ENCODE peak calls at places on chromosome 19, in ten cellular contexts. One of them, this sample, is unnamed.

GRCh38 chr19:7533281-7533819 is 2.2 kb upstream of the PNPLA6 start:
- DNase-seq in heart right ventricle: peak
- DNase-seq in mucosa of descending colon: peak
- DNase-seq in Calu3: no peak
- DNase-seq in neural progenitor cell: peak
- DNase-seq in dorsolateral prefrontal cortex: peak
- DNase-seq in tibial nerve: peak
- DNase-seq in nephron progenitor cell: no peak
- DNase-seq in D721Med: no peak
- DNase-seq in BE2C: peak
- DNase-seq in this sample: peak

GRCh38 chr19:5354403-5354802 is 13.8 kb upstream of the PTPRS start:
- DNase-seq in heart right ventricle: no peak
- DNase-seq in mucosa of descending colon: no peak
- DNase-seq in Calu3: peak
- DNase-seq in neural progenitor cell: peak
- DNase-seq in dorsolateral prefrontal cortex: no peak
- DNase-seq in tibial nerve: no peak
- DNase-seq in nephron progenitor cell: peak
- DNase-seq in D721Med: no peak
- DNase-seq in BE2C: peak
- DNase-seq in this sample: peak

GRCh38 chr19:58466089-58466759 is 656 bp upstream of the ZNF324 start:
- DNase-seq in heart right ventricle: no peak
- DNase-seq in mucosa of descending colon: no peak
- DNase-seq in Calu3: no peak
- DNase-seq in neural progenitor cell: no peak
- DNase-seq in dorsolateral prefrontal cortex: no peak
- DNase-seq in tibial nerve: no peak
- DNase-seq in nephron progenitor cell: no peak
- DNase-seq in D721Med: no peak
- DNase-seq in BE2C: no peak
- DNase-seq in this sample: no peak

GRCh38 chr19:11138659-11139526 is 16.7 kb downstream of the SPC24 start:
- DNase-seq in heart right ventricle: peak
- DNase-seq in mucosa of descending colon: peak
- DNase-seq in Calu3: peak
- DNase-seq in neural progenitor cell: peak
- DNase-seq in dorsolateral prefrontal cortex: peak
- DNase-seq in tibial nerve: peak
- DNase-seq in nephron progenitor cell: peak
- DNase-seq in D721Med: no peak
- DNase-seq in BE2C: peak
- DNase-seq in this sample: peak

GRCh38 chr19:15701757-15702589 is 25.9 kb upstream of the OR10H2 start:
- DNase-seq in heart right ventricle: no peak
- DNase-seq in mucosa of descending colon: peak
- DNase-seq in Calu3: peak
- DNase-seq in neural progenitor cell: no peak
- DNase-seq in dorsolateral prefrontal cortex: no peak
- DNase-seq in tibial nerve: no peak
- DNase-seq in nephron progenitor cell: no peak
- DNase-seq in D721Med: no peak
- DNase-seq in BE2C: no peak
- DNase-seq in this sample: no peak

GRCh38 chr19:18091217-18091608 is 4.5 kb upstream of the IL12RB1 start:
- DNase-seq in heart right ventricle: peak
- DNase-seq in mucosa of descending colon: peak
- DNase-seq in Calu3: no peak
- DNase-seq in neural progenitor cell: no peak
- DNase-seq in dorsolateral prefrontal cortex: no peak
- DNase-seq in tibial nerve: peak
- DNase-seq in nephron progenitor cell: no peak
- DNase-seq in D721Med: no peak
- DNase-seq in BE2C: no peak
- DNase-seq in this sample: no peak

GRCh38 chr19:10517361-10517759 is at the start of gene S1PR5:
- DNase-seq in heart right ventricle: peak
- DNase-seq in mucosa of descending colon: no peak
- DNase-seq in Calu3: peak
- DNase-seq in neural progenitor cell: peak
- DNase-seq in dorsolateral prefrontal cortex: peak
- DNase-seq in tibial nerve: no peak
- DNase-seq in nephron progenitor cell: peak
- DNase-seq in D721Med: no peak
- DNase-seq in BE2C: peak
- DNase-seq in this sample: peak

GRCh38 chr19:20333508-20333907 is 166.5 kb downstream of the ZNF486 start:
- DNase-seq in heart right ventricle: no peak
- DNase-seq in mucosa of descending colon: no peak
- DNase-seq in Calu3: no peak
- DNase-seq in neural progenitor cell: no peak
- DNase-seq in dorsolateral prefrontal cortex: no peak
- DNase-seq in tibial nerve: no peak
- DNase-seq in nephron progenitor cell: no peak
- DNase-seq in D721Med: no peak
- DNase-seq in BE2C: no peak
- DNase-seq in this sample: no peak

DNA sequence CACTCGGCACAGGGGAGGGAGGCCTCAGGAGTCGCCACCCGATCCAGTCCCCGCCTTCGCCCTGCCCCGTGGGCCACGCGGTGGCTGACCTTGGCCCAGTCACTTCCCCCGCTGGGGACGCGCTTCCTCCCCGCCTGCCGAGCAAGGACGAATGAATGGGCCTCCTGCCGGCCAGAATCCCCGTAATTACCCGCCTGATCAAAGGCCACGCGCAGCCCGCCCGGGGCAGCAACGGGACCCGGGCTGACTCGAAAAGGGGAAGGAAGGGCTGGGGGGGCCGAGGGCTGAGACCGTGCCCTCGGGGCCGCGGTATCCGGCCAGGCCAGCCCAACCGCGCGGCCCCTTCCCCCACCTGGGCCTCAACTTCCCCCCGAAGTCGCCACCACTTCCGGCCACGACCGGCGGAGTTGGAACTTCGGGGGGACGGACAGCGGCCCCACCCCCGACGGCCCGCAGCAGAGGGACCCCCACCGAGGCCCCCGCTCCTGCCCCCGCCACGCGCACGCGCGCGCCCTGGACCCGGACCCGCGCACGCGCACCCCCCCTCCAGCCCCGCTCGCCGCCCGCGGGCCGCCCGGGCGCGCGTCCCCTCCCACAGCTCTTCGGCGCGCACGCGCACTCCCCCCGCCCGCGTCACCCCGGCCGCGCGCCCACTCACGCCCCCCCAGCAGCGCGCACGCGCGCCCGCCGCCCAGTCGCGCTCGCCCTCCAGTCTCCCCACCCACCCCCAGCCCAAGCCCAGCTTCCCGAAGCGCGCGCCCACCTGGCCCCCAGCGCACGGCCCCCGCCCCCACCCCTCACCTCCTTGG is 520 bp downstream of the ZNF787 start:
- DNase-seq in heart right ventricle: peak
- DNase-seq in mucosa of descending colon: peak
- DNase-seq in Calu3: peak
- DNase-seq in neural progenitor cell: peak
- DNase-seq in dorsolateral prefrontal cortex: peak
- DNase-seq in tibial nerve: peak
- DNase-seq in nephron progenitor cell: peak
- DNase-seq in D721Med: no peak
- DNase-seq in BE2C: peak
- DNase-seq in this sample: peak
- TF ChIP-seq CTCF in heart right ventricle: peak
- TF ChIP-seq CTCF in mucosa of descending colon: no peak
- TF ChIP-seq CTCF in Calu3: no peak
- TF ChIP-seq CTCF in neural progenitor cell: no peak
- TF ChIP-seq CTCF in dorsolateral prefrontal cortex: no peak
- TF ChIP-seq CTCF in tibial nerve: no peak
- TF ChIP-seq CTCF in nephron progenitor cell: no peak
- TF ChIP-seq CTCF in D721Med: no peak
- TF ChIP-seq CTCF in BE2C: peak
- TF ChIP-seq CTCF in this sample: no peak

DNA sequence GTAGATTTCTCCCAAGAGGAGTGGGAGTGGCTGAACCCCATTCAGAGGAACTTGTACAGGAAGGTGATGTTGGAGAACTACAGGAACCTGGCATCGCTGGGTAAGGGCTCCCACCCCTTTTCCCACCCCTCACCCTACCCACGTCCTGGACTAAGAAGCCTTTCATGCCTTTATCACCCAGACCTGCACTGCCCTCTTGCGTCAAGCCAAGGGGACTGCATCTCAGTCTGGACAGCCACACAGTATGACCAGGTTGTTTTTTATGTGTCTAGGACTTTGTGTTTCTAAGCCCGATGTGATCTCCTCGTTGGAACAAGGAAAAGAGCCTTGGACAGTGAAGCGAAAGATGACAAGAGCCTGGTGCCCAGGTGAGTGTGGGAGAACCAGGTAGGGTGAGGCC is 8.8 kb downstream of the ZFP28 start:
- DNase-seq in heart right ventricle: no peak
- DNase-seq in mucosa of descending colon: no peak
- DNase-seq in Calu3: no peak
- DNase-seq in neural progenitor cell: peak
- DNase-seq in dorsolateral prefrontal cortex: no peak
- DNase-seq in tibial nerve: no peak
- DNase-seq in nephron progenitor cell: no peak
- DNase-seq in D721Med: no peak
- DNase-seq in BE2C: peak
- DNase-seq in this sample: no peak
- TF ChIP-seq CTCF in heart right ventricle: no peak
- TF ChIP-seq CTCF in mucosa of descending colon: no peak
- TF ChIP-seq CTCF in Calu3: no peak
- TF ChIP-seq CTCF in neural progenitor cell: peak
- TF ChIP-seq CTCF in dorsolateral prefrontal cortex: no peak
- TF ChIP-seq CTCF in tibial nerve: no peak
- TF ChIP-seq CTCF in nephron progenitor cell: no peak
- TF ChIP-seq CTCF in D721Med: peak
- TF ChIP-seq CTCF in BE2C: peak
- TF ChIP-seq CTCF in this sample: no peak

DNA sequence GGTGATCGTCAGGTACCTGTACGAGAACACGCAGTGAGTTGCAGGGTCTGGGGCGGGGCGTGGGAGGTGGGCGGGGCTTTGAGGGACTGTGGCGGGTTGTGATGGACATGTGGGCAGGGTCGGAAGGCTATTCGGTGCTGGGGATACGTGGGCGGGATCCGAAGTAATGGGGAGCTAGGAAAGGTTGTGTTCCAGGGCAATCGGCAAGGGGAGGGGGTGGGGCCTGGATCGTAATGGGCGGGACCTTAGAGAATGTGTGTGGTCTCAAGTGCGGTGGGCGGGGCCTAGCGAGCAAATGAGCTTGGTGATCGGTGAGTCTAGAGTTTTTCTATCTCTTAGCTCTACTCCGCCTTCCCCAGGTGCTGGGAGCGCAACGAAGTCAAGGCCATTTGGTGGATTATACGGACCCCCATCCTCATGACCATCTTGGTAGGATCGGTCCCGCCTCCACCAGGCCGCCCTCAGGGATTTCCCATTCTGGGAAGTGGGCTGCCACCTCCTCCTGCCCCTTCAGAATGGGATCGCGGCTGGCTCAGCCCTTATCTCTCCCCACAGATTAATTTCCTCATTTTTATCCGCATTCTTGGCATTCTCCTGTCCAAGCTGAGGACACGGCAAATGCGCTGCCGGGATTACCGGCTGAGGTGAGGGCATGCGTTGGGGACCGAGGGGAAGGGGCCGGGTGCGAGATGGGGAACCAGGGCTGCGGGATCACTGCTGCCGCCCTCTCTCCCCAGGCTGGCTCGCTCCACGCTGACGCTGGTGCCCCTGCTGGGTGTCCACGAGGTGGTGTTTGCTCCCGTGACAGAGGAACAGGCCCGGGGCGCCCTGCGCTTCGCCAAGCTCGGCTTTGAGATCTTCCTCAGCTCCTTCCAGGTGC is 9.6 kb downstream of the GIPR start:
- DNase-seq in heart right ventricle: peak
- DNase-seq in mucosa of descending colon: peak
- DNase-seq in Calu3: peak
- DNase-seq in neural progenitor cell: peak
- DNase-seq in dorsolateral prefrontal cortex: peak
- DNase-seq in tibial nerve: peak
- DNase-seq in nephron progenitor cell: peak
- DNase-seq in D721Med: no peak
- DNase-seq in BE2C: peak
- DNase-seq in this sample: peak
- TF ChIP-seq CTCF in heart right ventricle: no peak
- TF ChIP-seq CTCF in mucosa of descending colon: no peak
- TF ChIP-seq CTCF in Calu3: peak
- TF ChIP-seq CTCF in neural progenitor cell: no peak
- TF ChIP-seq CTCF in dorsolateral prefrontal cortex: no peak
- TF ChIP-seq CTCF in tibial nerve: no peak
- TF ChIP-seq CTCF in nephron progenitor cell: no peak
- TF ChIP-seq CTCF in D721Med: no peak
- TF ChIP-seq CTCF in BE2C: no peak
- TF ChIP-seq CTCF in this sample: no peak

GRCh38 chr19:1401889-1402217 is 511 bp upstream of the GAMT start:
- DNase-seq in heart right ventricle: no peak
- DNase-seq in mucosa of descending colon: no peak
- DNase-seq in Calu3: no peak
- DNase-seq in neural progenitor cell: no peak
- DNase-seq in dorsolateral prefrontal cortex: no peak
- DNase-seq in tibial nerve: no peak
- DNase-seq in nephron progenitor cell: no peak
- DNase-seq in D721Med: no peak
- DNase-seq in BE2C: no peak
- DNase-seq in this sample: no peak

GRCh38 chr19:1399745-1400144 is 1.6 kb downstream of the GAMT start:
- DNase-seq in heart right ventricle: no peak
- DNase-seq in mucosa of descending colon: no peak
- DNase-seq in Calu3: no peak
- DNase-seq in neural progenitor cell: no peak
- DNase-seq in dorsolateral prefrontal cortex: no peak
- DNase-seq in tibial nerve: no peak
- DNase-seq in nephron progenitor cell: no peak
- DNase-seq in D721Med: no peak
- DNase-seq in BE2C: no peak
- DNase-seq in this sample: no peak

GRCh38 chr19:1402411-1403070 is 1.2 kb upstream of the GAMT start:
- DNase-seq in heart right ventricle: no peak
- DNase-seq in mucosa of descending colon: no peak
- DNase-seq in Calu3: no peak
- DNase-seq in neural progenitor cell: no peak
- DNase-seq in dorsolateral prefrontal cortex: no peak
- DNase-seq in tibial nerve: no peak
- DNase-seq in nephron progenitor cell: no peak
- DNase-seq in D721Med: no peak
- DNase-seq in BE2C: no peak
- DNase-seq in this sample: no peak

GRCh38 chr19:1400281-1401137 is 833 bp downstream of the GAMT start:
- DNase-seq in heart right ventricle: peak
- DNase-seq in mucosa of descending colon: no peak
- DNase-seq in Calu3: no peak
- DNase-seq in neural progenitor cell: peak
- DNase-seq in dorsolateral prefrontal cortex: no peak
- DNase-seq in tibial nerve: no peak
- DNase-seq in nephron progenitor cell: no peak
- DNase-seq in D721Med: no peak
- DNase-seq in BE2C: no peak
- DNase-seq in this sample: peak

DNA sequence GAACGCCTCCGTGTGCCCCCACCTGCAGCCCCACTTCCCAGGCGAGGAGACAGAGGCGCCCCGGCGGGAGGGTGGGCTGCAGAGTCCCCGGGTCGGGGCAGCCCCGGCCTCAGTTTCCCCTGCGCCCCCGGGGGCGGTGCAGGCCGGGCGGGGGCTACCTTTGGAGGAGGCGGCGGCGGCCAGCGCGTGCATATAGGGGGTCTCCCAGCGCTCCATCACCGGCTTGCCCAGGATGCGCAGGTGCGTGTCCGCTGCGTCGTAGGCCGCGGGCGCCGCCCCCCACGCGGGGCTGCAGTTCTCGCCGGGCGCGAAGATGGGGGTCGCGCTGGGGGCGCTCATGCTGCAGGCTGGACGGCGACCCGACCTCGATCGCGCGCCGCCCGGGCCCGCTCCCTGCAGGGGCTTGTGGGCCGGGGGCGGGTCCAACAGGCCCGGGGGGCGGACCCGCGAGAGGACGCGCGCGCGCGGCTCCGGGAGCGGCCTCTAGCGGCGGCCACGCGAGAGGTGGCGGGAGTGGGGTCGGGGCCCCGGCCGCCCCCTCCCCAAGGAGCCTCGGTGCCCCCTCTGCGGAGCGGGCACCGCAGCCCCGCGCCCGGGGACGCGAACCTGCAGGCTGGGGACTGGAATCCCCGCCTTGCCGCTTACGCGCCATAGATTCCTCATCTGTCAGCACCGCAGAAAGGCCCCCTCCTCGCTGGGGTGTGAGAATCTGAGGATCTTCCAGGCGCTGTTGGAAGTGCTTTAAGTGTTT is at the start of gene GAMT:
- DNase-seq in heart right ventricle: peak
- DNase-seq in mucosa of descending colon: no peak
- DNase-seq in Calu3: no peak
- DNase-seq in neural progenitor cell: peak
- DNase-seq in dorsolateral prefrontal cortex: peak
- DNase-seq in tibial nerve: no peak
- DNase-seq in nephron progenitor cell: peak
- DNase-seq in D721Med: peak
- DNase-seq in BE2C: peak
- DNase-seq in this sample: peak
- TF ChIP-seq CTCF in heart right ventricle: peak
- TF ChIP-seq CTCF in mucosa of descending colon: peak
- TF ChIP-seq CTCF in Calu3: peak
- TF ChIP-seq CTCF in neural progenitor cell: peak
- TF ChIP-seq CTCF in dorsolateral prefrontal cortex: peak
- TF ChIP-seq CTCF in tibial nerve: peak
- TF ChIP-seq CTCF in nephron progenitor cell: no peak
- TF ChIP-seq CTCF in D721Med: peak
- TF ChIP-seq CTCF in BE2C: peak
- TF ChIP-seq CTCF in this sample: no peak